ENCODE peak calls at places on chromosomes 6 and 20, in nine cellular contexts. One of them, this sample, is unnamed.

GRCh38 chr6:87817226-87817625 is 115.2 kb upstream of the AKIRIN2 start:
- DNase-seq in heart left ventricle: no peak
- DNase-seq in stomach: no peak
- DNase-seq in Peyer's patch: no peak
- DNase-seq in tibial nerve: no peak
- DNase-seq in endodermal cell: no peak
- DNase-seq in fibroblast of lung: peak; percentile 57
- DNase-seq in Panc1: no peak
- DNase-seq in left ventricle myocardium inferior: no peak
- DNase-seq in this sample: no peak

GRCh38 chr6:160435935-160436334 is 87.8 kb downstream of the SLC22A3 start:
- DNase-seq in Peyer's patch: no peak
- DNase-seq in heart left ventricle: no peak
- DNase-seq in stomach: no peak
- DNase-seq in tibial nerve: no peak
- DNase-seq in fibroblast of lung: no peak
- DNase-seq in left ventricle myocardium inferior: no peak
- DNase-seq in Panc1: no peak
- DNase-seq in endodermal cell: no peak
- DNase-seq in this sample: no peak

GRCh38 chr6:40344566-40345185 is 242.5 kb downstream of the LRFN2 start:
- DNase-seq in fibroblast of lung: no peak
- DNase-seq in Peyer's patch: no peak
- DNase-seq in heart left ventricle: no peak
- DNase-seq in stomach: peak; percentile 14
- DNase-seq in left ventricle myocardium inferior: no peak
- DNase-seq in tibial nerve: no peak
- DNase-seq in endodermal cell: peak; percentile 40
- DNase-seq in Panc1: no peak
- DNase-seq in this sample: no peak

GRCh38 chr6:166949533-166950442 is 6.6 kb downstream of the RNASET2 start:
- DNase-seq in stomach: peak; percentile 54
- DNase-seq in left ventricle myocardium inferior: no peak
- DNase-seq in Peyer's patch: no peak
- DNase-seq in tibial nerve: no peak
- DNase-seq in fibroblast of lung: no peak
- DNase-seq in Panc1: no peak
- DNase-seq in heart left ventricle: no peak
- DNase-seq in endodermal cell: peak; percentile 59
- DNase-seq in this sample: peak; percentile 28

GRCh38 chr20:286508-286907 is 4.0 kb downstream of the C20orf96 start:
- DNase-seq in endodermal cell: no peak
- DNase-seq in fibroblast of lung: no peak
- DNase-seq in Panc1: no peak
- DNase-seq in heart left ventricle: no peak
- DNase-seq in Peyer's patch: no peak
- DNase-seq in tibial nerve: no peak
- DNase-seq in stomach: no peak
- DNase-seq in left ventricle myocardium inferior: no peak
- DNase-seq in this sample: no peak

GRCh38 chr6:117545161-117545595 is 57.1 kb downstream of the GOPC start:
- DNase-seq in tibial nerve: no peak
- DNase-seq in Panc1: peak; percentile 77
- DNase-seq in fibroblast of lung: peak; percentile 76
- DNase-seq in stomach: no peak
- DNase-seq in left ventricle myocardium inferior: no peak
- DNase-seq in heart left ventricle: no peak
- DNase-seq in Peyer's patch: no peak
- DNase-seq in endodermal cell: no peak
- DNase-seq in this sample: no peak

GRCh38 chr6:161101517-161101916 is 109.9 kb downstream of the MAP3K4 start:
- DNase-seq in endodermal cell: no peak
- DNase-seq in stomach: no peak
- DNase-seq in fibroblast of lung: no peak
- DNase-seq in Peyer's patch: no peak
- DNase-seq in Panc1: no peak
- DNase-seq in tibial nerve: no peak
- DNase-seq in left ventricle myocardium inferior: no peak
- DNase-seq in heart left ventricle: no peak
- DNase-seq in this sample: no peak

GRCh38 chr20:40173877-40174276 is 515.2 kb downstream of the MAFB start:
- DNase-seq in Peyer's patch: no peak
- DNase-seq in tibial nerve: no peak
- DNase-seq in stomach: no peak
- DNase-seq in heart left ventricle: no peak
- DNase-seq in fibroblast of lung: no peak
- DNase-seq in endodermal cell: no peak
- DNase-seq in left ventricle myocardium inferior: no peak
- DNase-seq in Panc1: no peak
- DNase-seq in this sample: no peak

GRCh38 chr6:46606318-46606717 is 46.3 kb downstream of the CYP39A1 start:
- DNase-seq in tibial nerve: no peak
- DNase-seq in stomach: no peak
- DNase-seq in left ventricle myocardium inferior: no peak
- DNase-seq in fibroblast of lung: no peak
- DNase-seq in heart left ventricle: no peak
- DNase-seq in endodermal cell: no peak
- DNase-seq in Panc1: no peak
- DNase-seq in Peyer's patch: no peak
- DNase-seq in this sample: no peak

GRCh38 chr20:62219992-62220665 is at the start of gene HRH3:
- DNase-seq in tibial nerve: no peak
- DNase-seq in stomach: peak; percentile 53
- DNase-seq in endodermal cell: peak; percentile 94
- DNase-seq in Panc1: no peak
- DNase-seq in heart left ventricle: no peak
- DNase-seq in left ventricle myocardium inferior: no peak
- DNase-seq in fibroblast of lung: peak; percentile 16
- DNase-seq in Peyer's patch: no peak
- DNase-seq in this sample: peak; percentile 25

GRCh38 chr6:30842754-30843610 is 41.3 kb upstream of the DDR1 start:
- DNase-seq in Peyer's patch: no peak
- DNase-seq in fibroblast of lung: peak; percentile 38
- DNase-seq in stomach: no peak
- DNase-seq in tibial nerve: no peak
- DNase-seq in heart left ventricle: no peak
- DNase-seq in endodermal cell: no peak
- DNase-seq in Panc1: no peak
- DNase-seq in left ventricle myocardium inferior: no peak
- DNase-seq in this sample: no peak

GRCh38 chr6:101001012-101001411 is 119.9 kb upstream of the ASCC3 start:
- DNase-seq in stomach: no peak
- DNase-seq in left ventricle myocardium inferior: no peak
- DNase-seq in endodermal cell: no peak
- DNase-seq in fibroblast of lung: no peak
- DNase-seq in tibial nerve: no peak
- DNase-seq in Panc1: no peak
- DNase-seq in heart left ventricle: no peak
- DNase-seq in Peyer's patch: no peak
- DNase-seq in this sample: no peak

GRCh38 chr6:51775942-51776860 is 311.2 kb downstream of the PKHD1 start:
- DNase-seq in endodermal cell: no peak
- DNase-seq in Panc1: no peak
- DNase-seq in stomach: no peak
- DNase-seq in heart left ventricle: no peak
- DNase-seq in tibial nerve: no peak
- DNase-seq in left ventricle myocardium inferior: no peak
- DNase-seq in fibroblast of lung: no peak
- DNase-seq in Peyer's patch: no peak
- DNase-seq in this sample: no peak
- TF ChIP-seq CTCF in endodermal cell: no peak
- TF ChIP-seq CTCF in Panc1: no peak
- TF ChIP-seq CTCF in stomach: no peak
- TF ChIP-seq CTCF in heart left ventricle: no peak
- TF ChIP-seq CTCF in tibial nerve: no peak
- TF ChIP-seq CTCF in left ventricle myocardium inferior: no peak
- TF ChIP-seq CTCF in fibroblast of lung: no peak
- TF ChIP-seq CTCF in Peyer's patch: no peak
- TF ChIP-seq CTCF in this sample: no peak

GRCh38 chr6:72715119-72715518 is 93.3 kb downstream of the KCNQ5 start:
- DNase-seq in stomach: no peak
- DNase-seq in Panc1: no peak
- DNase-seq in tibial nerve: no peak
- DNase-seq in fibroblast of lung: no peak
- DNase-seq in Peyer's patch: no peak
- DNase-seq in heart left ventricle: no peak
- DNase-seq in left ventricle myocardium inferior: no peak
- DNase-seq in endodermal cell: no peak
- DNase-seq in this sample: no peak

GRCh38 chr6:72712921-72713320 is 91.1 kb downstream of the KCNQ5 start:
- DNase-seq in left ventricle myocardium inferior: no peak
- DNase-seq in heart left ventricle: no peak
- DNase-seq in fibroblast of lung: peak; percentile 8
- DNase-seq in endodermal cell: no peak
- DNase-seq in Peyer's patch: no peak
- DNase-seq in Panc1: no peak
- DNase-seq in stomach: no peak
- DNase-seq in tibial nerve: no peak
- DNase-seq in this sample: no peak

GRCh38 chr6:72704979-72705378 is 83.1 kb downstream of the KCNQ5 start:
- DNase-seq in tibial nerve: no peak
- DNase-seq in Panc1: no peak
- DNase-seq in heart left ventricle: no peak
- DNase-seq in endodermal cell: no peak
- DNase-seq in Peyer's patch: no peak
- DNase-seq in stomach: no peak
- DNase-seq in left ventricle myocardium inferior: no peak
- DNase-seq in fibroblast of lung: no peak
- DNase-seq in this sample: no peak

GRCh38 chr6:72709436-72709835 is 87.6 kb downstream of the KCNQ5 start:
- DNase-seq in fibroblast of lung: no peak
- DNase-seq in stomach: no peak
- DNase-seq in heart left ventricle: no peak
- DNase-seq in endodermal cell: no peak
- DNase-seq in Peyer's patch: no peak
- DNase-seq in tibial nerve: no peak
- DNase-seq in left ventricle myocardium inferior: no peak
- DNase-seq in Panc1: no peak
- DNase-seq in this sample: no peak
- TF ChIP-seq CTCF in fibroblast of lung: no peak
- TF ChIP-seq CTCF in stomach: no peak
- TF ChIP-seq CTCF in heart left ventricle: no peak
- TF ChIP-seq CTCF in endodermal cell: no peak
- TF ChIP-seq CTCF in Peyer's patch: no peak
- TF ChIP-seq CTCF in tibial nerve: no peak
- TF ChIP-seq CTCF in left ventricle myocardium inferior: no peak
- TF ChIP-seq CTCF in Panc1: no peak
- TF ChIP-seq CTCF in this sample: no peak

GRCh38 chr6:91340998-91341397 is 754.1 kb upstream of the MAP3K7 start:
- DNase-seq in left ventricle myocardium inferior: no peak
- DNase-seq in heart left ventricle: no peak
- DNase-seq in fibroblast of lung: no peak
- DNase-seq in tibial nerve: no peak
- DNase-seq in stomach: no peak
- DNase-seq in Peyer's patch: no peak
- DNase-seq in Panc1: no peak
- DNase-seq in endodermal cell: no peak
- DNase-seq in this sample: no peak

GRCh38 chr6:91341473-91341872 is 754.6 kb upstream of the MAP3K7 start:
- DNase-seq in stomach: no peak
- DNase-seq in Panc1: no peak
- DNase-seq in left ventricle myocardium inferior: no peak
- DNase-seq in tibial nerve: no peak
- DNase-seq in endodermal cell: no peak
- DNase-seq in Peyer's patch: no peak
- DNase-seq in fibroblast of lung: no peak
- DNase-seq in heart left ventricle: no peak
- DNase-seq in this sample: no peak

GRCh38 chr6:91337967-91338366 is 751.1 kb upstream of the MAP3K7 start:
- DNase-seq in Peyer's patch: no peak
- DNase-seq in endodermal cell: no peak
- DNase-seq in heart left ventricle: no peak
- DNase-seq in Panc1: no peak
- DNase-seq in tibial nerve: no peak
- DNase-seq in fibroblast of lung: no peak
- DNase-seq in left ventricle myocardium inferior: no peak
- DNase-seq in stomach: no peak
- DNase-seq in this sample: no peak
- TF ChIP-seq CTCF in Peyer's patch: no peak
- TF ChIP-seq CTCF in endodermal cell: peak; percentile 73
- TF ChIP-seq CTCF in heart left ventricle: no peak
- TF ChIP-seq CTCF in Panc1: no peak
- TF ChIP-seq CTCF in tibial nerve: no peak
- TF ChIP-seq CTCF in fibroblast of lung: no peak
- TF ChIP-seq CTCF in left ventricle myocardium inferior: peak; percentile 27
- TF ChIP-seq CTCF in stomach: no peak
- TF ChIP-seq CTCF in this sample: no peak

GRCh38 chr6:90096818-90097217 is 199.8 kb downstream of the BACH2 start:
- DNase-seq in left ventricle myocardium inferior: no peak
- DNase-seq in Peyer's patch: no peak
- DNase-seq in heart left ventricle: no peak
- DNase-seq in fibroblast of lung: no peak
- DNase-seq in tibial nerve: no peak
- DNase-seq in stomach: no peak
- DNase-seq in Panc1: no peak
- DNase-seq in endodermal cell: no peak
- DNase-seq in this sample: no peak

GRCh38 chr6:90097357-90097756 is 199.3 kb downstream of the BACH2 start:
- DNase-seq in heart left ventricle: no peak
- DNase-seq in fibroblast of lung: peak; percentile 68
- DNase-seq in left ventricle myocardium inferior: no peak
- DNase-seq in stomach: no peak
- DNase-seq in endodermal cell: no peak
- DNase-seq in Peyer's patch: no peak
- DNase-seq in tibial nerve: no peak
- DNase-seq in Panc1: no peak
- DNase-seq in this sample: no peak

GRCh38 chr6:90098637-90099036 is 198.0 kb downstream of the BACH2 start:
- DNase-seq in stomach: no peak
- DNase-seq in fibroblast of lung: peak; percentile 61
- DNase-seq in heart left ventricle: no peak
- DNase-seq in Peyer's patch: no peak
- DNase-seq in left ventricle myocardium inferior: peak; percentile 20
- DNase-seq in tibial nerve: no peak
- DNase-seq in endodermal cell: no peak
- DNase-seq in Panc1: no peak
- DNase-seq in this sample: no peak

GRCh38 chr6:90100059-90100665 is 196.5 kb downstream of the BACH2 start:
- DNase-seq in tibial nerve: no peak
- DNase-seq in left ventricle myocardium inferior: no peak
- DNase-seq in heart left ventricle: no peak
- DNase-seq in fibroblast of lung: peak; percentile 51
- DNase-seq in stomach: no peak
- DNase-seq in Panc1: no peak
- DNase-seq in endodermal cell: no peak
- DNase-seq in Peyer's patch: no peak
- DNase-seq in this sample: no peak

DNA sequence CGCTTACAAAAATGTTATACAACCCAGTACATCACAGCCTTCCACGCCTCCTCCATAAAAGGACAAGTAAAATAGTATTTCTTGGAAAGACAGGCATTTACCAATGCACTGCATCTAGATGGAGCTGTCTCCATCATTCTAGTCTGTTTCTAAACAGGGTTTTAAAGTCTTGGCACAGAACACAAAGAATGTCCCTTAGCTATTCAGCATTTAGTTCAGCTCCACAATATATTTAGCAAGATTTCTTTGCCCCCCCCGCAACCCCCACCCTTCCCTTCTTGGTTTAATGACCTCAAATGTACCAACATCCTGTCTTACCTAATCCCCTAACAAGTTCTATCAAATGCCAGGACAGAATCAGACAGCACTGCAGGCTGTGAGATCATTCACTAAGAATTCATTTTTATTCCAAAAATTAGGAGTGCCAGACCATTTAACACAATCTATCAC is 198.6 kb downstream of the BACH2 start:
- DNase-seq in stomach: no peak
- DNase-seq in heart left ventricle: no peak
- DNase-seq in Panc1: no peak
- DNase-seq in tibial nerve: peak; percentile 83
- DNase-seq in endodermal cell: no peak
- DNase-seq in left ventricle myocardium inferior: peak; percentile 66
- DNase-seq in fibroblast of lung: peak; percentile 99
- DNase-seq in Peyer's patch: peak; percentile 31
- DNase-seq in this sample: peak; percentile 19
- TF ChIP-seq CTCF in stomach: no peak
- TF ChIP-seq CTCF in heart left ventricle: peak; percentile 42
- TF ChIP-seq CTCF in Panc1: peak; percentile 37
- TF ChIP-seq CTCF in tibial nerve: peak; percentile 58
- TF ChIP-seq CTCF in endodermal cell: peak; percentile 39
- TF ChIP-seq CTCF in left ventricle myocardium inferior: peak; percentile 48
- TF ChIP-seq CTCF in fibroblast of lung: peak; percentile 59
- TF ChIP-seq CTCF in Peyer's patch: no peak
- TF ChIP-seq CTCF in this sample: no peak

This sample was measured in transverse colon.